ENCODE peak calls at places on chromosomes 2 and 18, in four cellular contexts. W, U, N and C are unnamed samples.

GRCh38 chr2:224311226-224311625 is 90.7 kb downstream of the FAM124B start:
- DNase-seq in W (no peak), U (no peak), N (no peak), C (no peak)

GRCh38 chr2:151189125-151189524 is 72.5 kb downstream of the RBM43 start:
- DNase-seq in W (no peak), U (no peak), N (no peak), C (no peak)

GRCh38 chr18:62979172-62979571 is 263.8 kb downstream of the PHLPP1 start:
- DNase-seq in W (no peak), U (no peak), N (peak; percentile 47), C (peak; percentile 56)

GRCh38 chr2:113282747-113283533 is 4.2 kb upstream of the PAX8 start:
- DNase-seq in W (no peak), U (peak; percentile 38), N (no peak), C (peak; percentile 46)

GRCh38 chr2:148909114-148909513 is 34.1 kb downstream of the KIF5C start:
- DNase-seq in W (no peak), U (peak; percentile 34), N (no peak), C (no peak)

GRCh38 chr18:70469916-70470315 is 181.1 kb downstream of the SOCS6 start:
- DNase-seq in W (no peak), U (no peak), N (no peak), C (no peak)

GRCh38 chr2:150296795-150297546 is 190.5 kb downstream of the RND3 start:
- DNase-seq in W (no peak), U (no peak), N (peak; percentile 44), C (no peak)

GRCh38 chr2:28437918-28438317 is 45.3 kb downstream of the FOSL2 start:
- DNase-seq in W (no peak), U (no peak), N (no peak), C (no peak)

GRCh38 chr2:27316655-27317412 is 6.1 kb downstream of the MPV17 start:
- DNase-seq in W (no peak), U (no peak), N (no peak), C (no peak)

GRCh38 chr2:43419886-43420285 is 176.0 kb downstream of the THADA start:
- DNase-seq in W (no peak), U (no peak), N (no peak), C (no peak)

GRCh38 chr2:161131074-161131680 is 29.1 kb upstream of the TANK start:
- DNase-seq in W (no peak), U (no peak), N (no peak), C (no peak)

GRCh38 chr2:64234785-64235184 is 90.6 kb upstream of the PELI1 start:
- DNase-seq in W (no peak), U (no peak), N (no peak), C (no peak)

GRCh38 chr2:233445152-233445830 is 91.0 kb downstream of the DGKD start:
- DNase-seq in W (no peak), U (no peak), N (no peak), C (no peak)

GRCh38 chr2:238863749-238864206 is 15.9 kb downstream of the TWIST2 start:
- DNase-seq in W (no peak), U (no peak), N (no peak), C (no peak)